ENCODE peak calls at places on chromosomes 1 and 21, in four cellular contexts. One of them, this sample, is unnamed.

GRCh38 chr1:230427477-230427876 is 1.3 kb upstream of the PGBD5 start:
- DNase-seq in stomach: no peak
- DNase-seq in endothelial cell of umbilical vein: no peak
- DNase-seq in SK-N-SH: no peak
- DNase-seq in this sample: no peak

GRCh38 chr1:165533254-165533653 is 10.5 kb upstream of the LRRC52 start:
- DNase-seq in stomach: no peak
- DNase-seq in endothelial cell of umbilical vein: no peak
- DNase-seq in SK-N-SH: no peak
- DNase-seq in this sample: no peak

GRCh38 chr1:116112388-116113140 is 1.4 kb downstream of the MAB21L3 start:
- DNase-seq in stomach: no peak
- DNase-seq in endothelial cell of umbilical vein: no peak
- DNase-seq in SK-N-SH: no peak
- DNase-seq in this sample: no peak

GRCh38 chr1:160646711-160647328 is at the start of gene SLAMF1:
- DNase-seq in stomach: no peak
- DNase-seq in endothelial cell of umbilical vein: no peak
- DNase-seq in SK-N-SH: no peak
- DNase-seq in this sample: no peak

GRCh38 chr21:34022557-34023335 is 50.6 kb upstream of the MRPS6 start:
- DNase-seq in stomach: no peak
- DNase-seq in endothelial cell of umbilical vein: no peak
- DNase-seq in SK-N-SH: no peak
- DNase-seq in this sample: peak

GRCh38 chr1:113808450-113809195 is 3.7 kb downstream of the RSBN1 start:
- DNase-seq in stomach: no peak
- DNase-seq in endothelial cell of umbilical vein: peak
- DNase-seq in SK-N-SH: no peak
- DNase-seq in this sample: no peak

GRCh38 chr1:46067652-46068051 is 64.8 kb downstream of the PIK3R3 start:
- DNase-seq in stomach: no peak
- DNase-seq in endothelial cell of umbilical vein: no peak
- DNase-seq in SK-N-SH: no peak
- DNase-seq in this sample: no peak

GRCh38 chr1:239999170-239999569 is 92.5 kb upstream of the FMN2 start:
- DNase-seq in stomach: no peak
- DNase-seq in endothelial cell of umbilical vein: no peak
- DNase-seq in SK-N-SH: no peak
- DNase-seq in this sample: no peak

GRCh38 chr1:204409878-204410763 is 1.5 kb downstream of the PPP1R15B start:
- DNase-seq in stomach: no peak
- DNase-seq in endothelial cell of umbilical vein: no peak
- DNase-seq in SK-N-SH: no peak
- DNase-seq in this sample: no peak

GRCh38 chr1:204673909-204674701 is 11.4 kb downstream of the LRRN2 start:
- DNase-seq in stomach: no peak
- DNase-seq in endothelial cell of umbilical vein: no peak
- DNase-seq in SK-N-SH: peak
- DNase-seq in this sample: no peak

GRCh38 chr1:36534711-36535412 is 52.1 kb upstream of the CSF3R start:
- DNase-seq in stomach: no peak
- DNase-seq in endothelial cell of umbilical vein: no peak
- DNase-seq in SK-N-SH: no peak
- DNase-seq in this sample: peak

GRCh38 chr1:9882296-9882944 is 27.6 kb downstream of the CTNNBIP1 start:
- DNase-seq in stomach: no peak
- DNase-seq in endothelial cell of umbilical vein: no peak
- DNase-seq in SK-N-SH: no peak
- DNase-seq in this sample: no peak

GRCh38 chr1:27027575-27028250 is 15.1 kb upstream of the TENT5B start:
- DNase-seq in stomach: no peak
- DNase-seq in endothelial cell of umbilical vein: no peak
- DNase-seq in SK-N-SH: no peak
- DNase-seq in this sample: no peak

GRCh38 chr1:22600071-22600816 is 36.2 kb upstream of the C1QA start:
- DNase-seq in stomach: no peak
- DNase-seq in endothelial cell of umbilical vein: no peak
- DNase-seq in SK-N-SH: no peak
- DNase-seq in this sample: no peak

GRCh38 chr1:51472349-51472748 is 46.7 kb downstream of the EPS15 start:
- DNase-seq in stomach: no peak
- DNase-seq in endothelial cell of umbilical vein: peak
- DNase-seq in SK-N-SH: no peak
- DNase-seq in this sample: no peak

GRCh38 chr1:76868916-76869315 is 1.6 kb downstream of the ST6GALNAC5 start:
- DNase-seq in stomach: no peak
- DNase-seq in endothelial cell of umbilical vein: no peak
- DNase-seq in SK-N-SH: peak
- DNase-seq in this sample: no peak

DNA sequence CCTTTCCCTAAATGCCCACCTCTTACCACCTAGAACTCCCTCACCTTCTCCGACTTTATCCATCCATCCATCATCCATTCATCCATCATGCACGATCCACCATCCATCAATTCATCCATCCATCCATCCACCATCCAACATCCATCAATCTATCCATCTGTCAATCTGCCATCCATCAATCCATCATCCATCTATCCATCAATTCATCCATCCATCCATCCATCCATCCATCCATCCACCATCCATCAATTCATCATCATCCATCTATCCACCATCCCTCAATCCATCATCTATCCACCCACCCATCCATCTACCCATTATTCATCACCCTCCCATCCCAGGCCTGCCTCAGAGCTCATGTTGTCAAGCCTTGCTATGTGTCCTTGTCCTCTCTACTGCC is 34.5 kb downstream of the WNT3A start:
- DNase-seq in stomach: no peak
- DNase-seq in endothelial cell of umbilical vein: no peak
- DNase-seq in SK-N-SH: no peak
- DNase-seq in this sample: no peak
- TF ChIP-seq POLR2AphosphoS5 in stomach: no peak
- TF ChIP-seq POLR2AphosphoS5 in endothelial cell of umbilical vein: no peak
- TF ChIP-seq POLR2AphosphoS5 in SK-N-SH: no peak
- TF ChIP-seq POLR2AphosphoS5 in this sample: no peak

GRCh38 chr1:86504895-86505625 is 36.3 kb downstream of the CLCA1 start:
- DNase-seq in stomach: no peak
- DNase-seq in endothelial cell of umbilical vein: no peak
- DNase-seq in SK-N-SH: no peak
- DNase-seq in this sample: no peak
- TF ChIP-seq POLR2AphosphoS5 in stomach: no peak
- TF ChIP-seq POLR2AphosphoS5 in endothelial cell of umbilical vein: no peak
- TF ChIP-seq POLR2AphosphoS5 in SK-N-SH: no peak
- TF ChIP-seq POLR2AphosphoS5 in this sample: no peak

DNA sequence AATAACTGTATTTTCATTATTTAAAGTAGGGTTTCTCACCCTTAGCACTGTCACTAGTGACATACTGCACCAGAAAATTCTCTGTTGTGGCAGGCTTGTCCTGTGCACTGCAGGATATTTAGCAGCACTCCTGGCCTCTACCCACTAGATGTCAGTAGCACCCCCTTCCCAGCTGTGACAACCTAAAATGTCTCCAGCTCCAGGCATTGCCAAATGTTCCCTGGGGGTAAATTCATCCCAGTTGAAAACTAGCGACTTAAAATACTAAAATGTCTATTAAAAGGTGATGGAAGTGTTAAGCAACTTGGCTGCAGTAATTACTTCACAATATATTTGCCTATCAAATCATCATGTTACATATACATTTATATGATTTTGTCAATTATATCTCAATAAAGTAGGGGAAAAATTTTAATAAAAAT is 74.7 kb downstream of the ARID4B start:
- DNase-seq in stomach: peak
- DNase-seq in endothelial cell of umbilical vein: peak
- DNase-seq in SK-N-SH: peak
- DNase-seq in this sample: peak
- TF ChIP-seq POLR2AphosphoS5 in stomach: no peak
- TF ChIP-seq POLR2AphosphoS5 in endothelial cell of umbilical vein: no peak
- TF ChIP-seq POLR2AphosphoS5 in SK-N-SH: no peak
- TF ChIP-seq POLR2AphosphoS5 in this sample: no peak

DNA sequence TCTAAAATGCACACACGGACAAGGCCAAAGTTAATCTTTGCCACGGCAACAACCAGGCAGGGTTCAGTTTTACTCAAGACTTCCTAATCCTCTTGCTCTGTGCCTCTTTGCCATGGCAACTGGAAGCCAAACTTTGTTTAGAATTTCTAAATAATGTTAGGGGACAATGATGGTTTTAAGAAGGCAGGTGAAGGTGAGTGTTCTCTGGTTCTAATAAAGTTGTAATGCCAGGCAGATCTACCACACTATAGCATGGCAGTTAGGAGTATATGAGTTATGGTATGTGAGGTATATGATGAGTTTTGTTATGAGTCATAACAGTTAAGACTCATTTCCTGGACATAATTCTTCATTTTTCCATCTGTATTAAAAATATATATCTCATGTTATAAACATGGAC is 2.7 kb downstream of the PTPRC start:
- DNase-seq in stomach: no peak
- DNase-seq in endothelial cell of umbilical vein: peak
- DNase-seq in SK-N-SH: no peak
- DNase-seq in this sample: no peak
- TF ChIP-seq POLR2AphosphoS5 in stomach: no peak
- TF ChIP-seq POLR2AphosphoS5 in endothelial cell of umbilical vein: no peak
- TF ChIP-seq POLR2AphosphoS5 in SK-N-SH: no peak
- TF ChIP-seq POLR2AphosphoS5 in this sample: no peak

GRCh38 chr1:38826262-38826661 is 33.3 kb downstream of the RRAGC start:
- DNase-seq in stomach: no peak
- DNase-seq in endothelial cell of umbilical vein: no peak
- DNase-seq in SK-N-SH: no peak
- DNase-seq in this sample: no peak
- TF ChIP-seq POLR2AphosphoS5 in stomach: no peak
- TF ChIP-seq POLR2AphosphoS5 in endothelial cell of umbilical vein: no peak
- TF ChIP-seq POLR2AphosphoS5 in SK-N-SH: no peak
- TF ChIP-seq POLR2AphosphoS5 in this sample: no peak

DNA sequence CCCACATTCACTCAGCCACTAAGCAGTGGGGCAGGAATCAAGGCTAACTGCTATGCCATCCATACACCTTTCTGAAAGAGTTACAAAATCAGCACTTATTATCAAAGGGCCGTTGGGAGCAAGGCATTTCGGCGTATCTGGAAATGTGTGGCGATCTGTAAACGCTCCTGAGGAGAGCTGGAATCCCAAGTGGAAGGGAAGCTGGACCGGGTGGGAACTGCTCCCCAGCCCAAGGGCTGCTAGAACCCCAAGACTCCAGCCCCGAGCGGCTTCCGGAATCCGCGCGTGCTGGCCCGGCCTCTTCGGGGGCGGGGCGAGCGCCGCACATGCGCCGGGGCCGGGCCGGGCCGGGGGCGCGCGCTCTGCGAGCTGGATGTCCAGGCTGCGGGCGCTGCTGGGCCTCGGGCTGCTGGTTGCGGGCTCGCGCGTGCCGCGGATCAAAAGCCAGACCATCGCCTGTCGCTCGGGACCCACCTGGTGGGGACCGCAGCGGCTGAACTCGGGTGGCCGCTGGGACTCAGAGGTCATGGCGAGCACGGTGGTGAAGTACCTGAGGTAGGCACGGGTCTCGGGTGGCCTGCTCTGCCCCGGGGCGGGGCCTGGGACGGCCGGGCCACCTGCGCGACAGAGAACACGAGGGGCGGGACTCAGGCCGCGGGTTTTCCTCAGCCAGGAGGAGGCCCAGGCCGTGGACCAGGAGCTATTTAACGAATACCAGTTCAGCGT is at the start of gene NAXE:
- DNase-seq in stomach: peak
- DNase-seq in endothelial cell of umbilical vein: peak
- DNase-seq in SK-N-SH: peak
- DNase-seq in this sample: peak
- TF ChIP-seq POLR2AphosphoS5 in stomach: no peak
- TF ChIP-seq POLR2AphosphoS5 in endothelial cell of umbilical vein: peak
- TF ChIP-seq POLR2AphosphoS5 in SK-N-SH: peak
- TF ChIP-seq POLR2AphosphoS5 in this sample: peak

GRCh38 chr1:28510350-28511223 is 4.7 kb downstream of the RCC1 start:
- DNase-seq in stomach: no peak
- DNase-seq in endothelial cell of umbilical vein: peak
- DNase-seq in SK-N-SH: no peak
- DNase-seq in this sample: no peak
- TF ChIP-seq POLR2AphosphoS5 in stomach: no peak
- TF ChIP-seq POLR2AphosphoS5 in endothelial cell of umbilical vein: peak
- TF ChIP-seq POLR2AphosphoS5 in SK-N-SH: peak
- TF ChIP-seq POLR2AphosphoS5 in this sample: no peak

GRCh38 chr1:234927968-234928635 is 200.5 kb downstream of the TOMM20 start:
- DNase-seq in stomach: no peak
- DNase-seq in endothelial cell of umbilical vein: no peak
- DNase-seq in SK-N-SH: no peak
- DNase-seq in this sample: no peak
- TF ChIP-seq POLR2AphosphoS5 in stomach: no peak
- TF ChIP-seq POLR2AphosphoS5 in endothelial cell of umbilical vein: no peak
- TF ChIP-seq POLR2AphosphoS5 in SK-N-SH: no peak
- TF ChIP-seq POLR2AphosphoS5 in this sample: no peak

GRCh38 chr1:20893931-20894330 is 106.8 kb upstream of the HP1BP3 start:
- DNase-seq in stomach: no peak
- DNase-seq in endothelial cell of umbilical vein: no peak
- DNase-seq in SK-N-SH: no peak
- DNase-seq in this sample: no peak

GRCh38 chr1:20900056-20900455 is 112.9 kb upstream of the HP1BP3 start:
- DNase-seq in stomach: no peak
- DNase-seq in endothelial cell of umbilical vein: no peak
- DNase-seq in SK-N-SH: no peak
- DNase-seq in this sample: no peak

GRCh38 chr1:20899154-20899972 is 112.3 kb upstream of the HP1BP3 start:
- DNase-seq in stomach: no peak
- DNase-seq in endothelial cell of umbilical vein: no peak
- DNase-seq in SK-N-SH: no peak
- DNase-seq in this sample: no peak

GRCh38 chr1:20891091-20891490 is 104.0 kb upstream of the HP1BP3 start:
- DNase-seq in stomach: no peak
- DNase-seq in endothelial cell of umbilical vein: no peak
- DNase-seq in SK-N-SH: no peak
- DNase-seq in this sample: no peak

DNA sequence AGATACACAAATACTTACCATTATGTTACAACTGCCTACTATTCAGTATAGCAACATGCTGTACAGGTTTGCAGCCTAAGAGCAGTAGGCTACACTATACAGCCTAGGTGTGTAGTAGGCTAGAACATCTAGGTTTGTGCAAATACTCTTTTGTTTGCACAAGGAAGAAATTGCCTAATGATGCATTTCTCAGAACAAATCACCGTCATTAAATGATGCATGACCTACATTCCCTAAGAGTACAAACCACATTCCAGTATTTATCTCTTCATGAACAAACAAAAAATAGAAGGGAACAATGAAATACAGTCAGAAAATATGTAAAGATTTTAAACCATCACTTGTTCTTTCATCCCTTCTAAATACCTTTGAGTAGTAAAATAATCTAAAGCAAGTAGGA is 109.7 kb upstream of the HP1BP3 start:
- DNase-seq in stomach: no peak
- DNase-seq in endothelial cell of umbilical vein: no peak
- DNase-seq in SK-N-SH: no peak
- DNase-seq in this sample: no peak
- TF ChIP-seq POLR2AphosphoS5 in stomach: no peak
- TF ChIP-seq POLR2AphosphoS5 in endothelial cell of umbilical vein: no peak
- TF ChIP-seq POLR2AphosphoS5 in SK-N-SH: no peak
- TF ChIP-seq POLR2AphosphoS5 in this sample: no peak

GRCh38 chr1:156021087-156021416 is 301 bp upstream of the SSR2 start:
- DNase-seq in stomach: no peak
- DNase-seq in endothelial cell of umbilical vein: no peak
- DNase-seq in SK-N-SH: no peak
- DNase-seq in this sample: no peak
- TF ChIP-seq POLR2AphosphoS5 in stomach: no peak
- TF ChIP-seq POLR2AphosphoS5 in endothelial cell of umbilical vein: no peak
- TF ChIP-seq POLR2AphosphoS5 in SK-N-SH: no peak
- TF ChIP-seq POLR2AphosphoS5 in this sample: no peak

This sample was measured in sigmoid colon.